ENCODE peak calls at places on chromosomes 13 and 19, in six cellular contexts. One of them, this sample, is unnamed.
A peak's percentile ranks its signal among the peaks of the same experiment; 100 is the strongest.

GRCh38 chr19:41527079-41527478 is 48.9 kb upstream of the CEACAM21 start:
- DNase-seq in LHCN-M2: no peak
- DNase-seq in HTR-8/SVneo: no peak
- DNase-seq in C1 segment of cervical spinal cord: no peak
- DNase-seq in A549: no peak
- DNase-seq in Kasumi-1: no peak
- DNase-seq in this sample: no peak

GRCh38 chr13:87981416-87981815 is 310.2 kb downstream of the SLITRK5 start:
- DNase-seq in LHCN-M2: no peak
- DNase-seq in HTR-8/SVneo: no peak
- DNase-seq in C1 segment of cervical spinal cord: no peak
- DNase-seq in A549: no peak
- DNase-seq in Kasumi-1: no peak
- DNase-seq in this sample: no peak

GRCh38 chr19:10086032-10086903 is at the start of gene SHFL:
- DNase-seq in LHCN-M2: peak; percentile 60
- DNase-seq in HTR-8/SVneo: peak; percentile 94
- DNase-seq in C1 segment of cervical spinal cord: peak; percentile 67
- DNase-seq in A549: no peak
- DNase-seq in Kasumi-1: peak; percentile 63
- DNase-seq in this sample: peak; percentile 82

GRCh38 chr19:33134571-33135041 is 2.7 kb downstream of the WDR88 start:
- DNase-seq in LHCN-M2: no peak
- DNase-seq in HTR-8/SVneo: no peak
- DNase-seq in C1 segment of cervical spinal cord: no peak
- DNase-seq in A549: no peak
- DNase-seq in Kasumi-1: no peak
- DNase-seq in this sample: peak; percentile 35

GRCh38 chr19:6761053-6761676 is 6.1 kb downstream of the SH2D3A start:
- DNase-seq in LHCN-M2: peak; percentile 19
- DNase-seq in HTR-8/SVneo: no peak
- DNase-seq in C1 segment of cervical spinal cord: no peak
- DNase-seq in A549: peak; percentile 46
- DNase-seq in Kasumi-1: peak; percentile 34
- DNase-seq in this sample: no peak

GRCh38 chr19:29294343-29294811 is 81.4 kb upstream of the UQCRFS1 start:
- DNase-seq in LHCN-M2: no peak
- DNase-seq in HTR-8/SVneo: no peak
- DNase-seq in C1 segment of cervical spinal cord: no peak
- DNase-seq in A549: peak; percentile 31
- DNase-seq in Kasumi-1: no peak
- DNase-seq in this sample: no peak

GRCh38 chr19:19406878-19407639 is 1.6 kb downstream of the GATAD2A start:
- DNase-seq in LHCN-M2: peak; percentile 59
- DNase-seq in HTR-8/SVneo: no peak
- DNase-seq in C1 segment of cervical spinal cord: peak; percentile 15
- DNase-seq in A549: peak; percentile 53
- DNase-seq in Kasumi-1: peak; percentile 54
- DNase-seq in this sample: no peak

GRCh38 chr19:30439271-30439750 is 67.1 kb downstream of the ZNF536 start:
- DNase-seq in LHCN-M2: no peak
- DNase-seq in HTR-8/SVneo: no peak
- DNase-seq in C1 segment of cervical spinal cord: no peak
- DNase-seq in A549: no peak
- DNase-seq in Kasumi-1: no peak
- DNase-seq in this sample: no peak

GRCh38 chr13:98328511-98328910 is 151.4 kb upstream of the RNF113B start:
- DNase-seq in LHCN-M2: no peak
- DNase-seq in HTR-8/SVneo: no peak
- DNase-seq in C1 segment of cervical spinal cord: no peak
- DNase-seq in A549: no peak
- DNase-seq in Kasumi-1: no peak
- DNase-seq in this sample: no peak

This sample was measured in HuH-7.5.